ENCODE peak calls at places on chromosomes 7 and 10, in five cellular contexts. M, F, O, T and L are unnamed samples.

GRCh38 chr10:3811331-3811870 is 26.4 kb upstream of the KLF6 start:
- DNase-seq in M (peak), F (no peak), O (peak), T (no peak), L (peak)

GRCh38 chr7:131555565-131556054 is 818 bp downstream of the PODXL start:
- DNase-seq in M (peak), F (no peak), O (no peak), T (no peak), L (no peak)

GRCh38 chr7:50649259-50649885 is 84.2 kb upstream of the DDC start:
- DNase-seq in M (no peak), F (no peak), O (no peak), T (no peak), L (no peak)

GRCh38 chr7:69047166-69047760 is 551.0 kb upstream of the AUTS2 start:
- DNase-seq in M (no peak), F (no peak), O (no peak), T (no peak), L (no peak)

GRCh38 chr10:5679606-5680005 is 5.0 kb upstream of the TASOR2 start:
- DNase-seq in M (no peak), F (no peak), O (peak), T (no peak), L (no peak)

GRCh38 chr7:91778416-91778815 is 102.1 kb downstream of the MTERF1 start:
- DNase-seq in M (no peak), F (no peak), O (no peak), T (no peak), L (no peak)

GRCh38 chr7:50352282-50352681 is 47.8 kb downstream of the IKZF1 start:
- DNase-seq in M (no peak), F (no peak), O (no peak), T (no peak), L (no peak)

GRCh38 chr7:41201021-41201420 is 501.9 kb downstream of the INHBA start:
- DNase-seq in M (no peak), F (no peak), O (no peak), T (no peak), L (no peak)

GRCh38 chr10:76779821-76780281 is 857.8 kb downstream of the KCNMA1 start:
- DNase-seq in M (no peak), F (no peak), O (no peak), T (no peak), L (no peak)

GRCh38 chr10:76784076-76784475 is 853.5 kb downstream of the KCNMA1 start:
- DNase-seq in M (no peak), F (no peak), O (no peak), T (no peak), L (no peak)

GRCh38 chr10:76774987-76775603 is 862.5 kb downstream of the KCNMA1 start:
- DNase-seq in M (no peak), F (no peak), O (no peak), T (no peak), L (no peak)

DNA sequence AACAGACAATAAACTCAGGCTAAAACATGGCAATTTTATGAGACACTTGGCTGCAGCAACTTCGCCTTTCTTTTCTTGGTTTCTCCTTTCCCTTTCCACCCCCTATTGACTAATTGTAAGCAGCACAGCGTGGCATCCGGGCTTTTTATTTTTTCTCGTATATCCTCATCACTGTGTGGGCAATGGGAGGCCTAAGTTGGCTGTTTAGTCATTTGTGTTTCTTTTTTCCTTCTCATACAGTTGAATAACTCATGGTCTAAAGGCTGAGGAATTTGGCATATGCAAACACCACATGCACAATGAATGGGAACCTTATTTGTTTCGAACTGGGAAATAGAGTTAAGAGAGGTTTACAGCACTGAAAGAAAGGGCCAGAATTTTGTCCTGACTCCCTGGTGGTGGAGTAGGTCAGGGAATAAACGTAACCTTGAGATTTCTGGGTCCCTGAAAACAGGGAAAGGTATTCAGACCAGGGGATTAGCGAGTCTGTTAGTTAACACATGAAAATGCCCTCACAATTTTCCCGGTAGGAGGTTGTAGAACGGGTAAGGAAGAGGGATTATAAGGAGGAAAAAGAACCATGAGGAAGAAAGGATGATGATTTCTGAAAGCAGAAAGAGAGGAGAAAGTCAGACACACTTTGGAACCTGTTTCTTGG is 858.3 kb downstream of the KCNMA1 start:
- DNase-seq in M (no peak), F (no peak), O (peak), T (no peak), L (no peak)
- TF ChIP-seq CTCF in M (no peak), F (no peak), O (peak), T (no peak), L (peak)

GRCh38 chr10:88389456-88389855 is 193.7 kb downstream of the RNLS start:
- DNase-seq in M (peak), F (peak), O (peak), T (no peak), L (no peak)

GRCh38 chr10:88382699-88383098 is 200.4 kb downstream of the RNLS start:
- DNase-seq in M (no peak), F (no peak), O (no peak), T (no peak), L (no peak)

GRCh38 chr10:88385601-88386203 is 197.4 kb downstream of the RNLS start:
- DNase-seq in M (no peak), F (peak), O (no peak), T (peak), L (no peak)

GRCh38 chr10:88386878-88387773 is 196.0 kb downstream of the RNLS start:
- DNase-seq in M (peak), F (peak), O (peak), T (peak), L (peak)

DNA sequence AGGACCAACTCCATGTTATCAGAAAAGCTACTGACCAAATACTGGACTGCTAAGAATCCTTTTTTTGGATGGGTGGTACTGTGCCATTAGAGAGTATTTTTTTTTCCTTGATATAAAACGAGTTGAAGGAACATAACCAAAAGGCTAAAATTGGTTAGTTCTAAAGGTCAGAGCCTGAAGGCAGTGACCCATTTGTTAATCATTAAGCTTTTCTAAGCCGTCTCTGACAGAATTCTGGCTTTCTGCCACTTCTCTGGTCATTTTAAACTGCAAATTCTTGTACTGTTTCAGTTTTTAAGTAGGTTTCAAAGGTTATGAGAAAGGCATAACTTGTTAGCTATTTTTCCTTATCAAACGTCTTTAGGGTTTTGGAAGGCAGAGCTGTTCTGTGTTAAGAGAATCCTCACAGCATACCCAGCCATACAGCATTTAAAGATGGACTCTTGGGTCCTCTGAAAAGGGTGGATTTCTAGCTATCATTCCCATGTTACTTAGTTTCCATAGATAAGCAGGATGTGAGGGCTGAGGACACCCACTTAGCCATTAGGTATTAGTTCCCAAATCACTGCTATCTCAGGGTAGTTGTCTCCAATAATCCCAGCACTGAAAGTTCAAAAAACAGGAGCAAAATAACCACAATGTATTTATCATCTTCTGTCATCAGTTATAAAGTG is 196.8 kb downstream of the RNLS start:
- DNase-seq in M (no peak), F (no peak), O (no peak), T (no peak), L (no peak)
- TF ChIP-seq POLR2A in M (no peak), F (no peak), O (no peak), T (no peak), L (no peak)

DNA sequence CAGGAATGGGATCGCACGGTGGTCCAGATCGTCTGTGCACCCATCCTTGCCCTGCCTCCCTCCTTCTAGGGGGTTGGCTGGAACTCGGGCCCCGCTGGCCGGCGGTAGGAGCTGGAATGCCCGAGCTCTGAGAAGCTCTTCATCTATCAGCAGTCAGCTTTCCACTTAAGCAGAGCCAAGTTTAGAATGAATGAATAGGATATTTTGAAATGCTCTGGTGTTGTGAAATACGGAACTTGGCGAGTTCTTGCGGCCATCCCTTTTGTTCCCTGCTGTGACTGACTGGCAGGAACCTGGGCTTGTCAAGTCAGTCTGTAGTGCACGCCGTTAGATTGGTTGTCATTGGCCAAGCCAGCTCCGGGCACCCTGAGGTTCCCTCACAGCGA is 33.3 kb downstream of the FOXK1 start:
- DNase-seq in M (no peak), F (peak), O (peak), T (no peak), L (peak)
- H3K27ac ChIP-seq in M (no peak), F (peak), O (peak), T (no peak), L (peak)

DNA sequence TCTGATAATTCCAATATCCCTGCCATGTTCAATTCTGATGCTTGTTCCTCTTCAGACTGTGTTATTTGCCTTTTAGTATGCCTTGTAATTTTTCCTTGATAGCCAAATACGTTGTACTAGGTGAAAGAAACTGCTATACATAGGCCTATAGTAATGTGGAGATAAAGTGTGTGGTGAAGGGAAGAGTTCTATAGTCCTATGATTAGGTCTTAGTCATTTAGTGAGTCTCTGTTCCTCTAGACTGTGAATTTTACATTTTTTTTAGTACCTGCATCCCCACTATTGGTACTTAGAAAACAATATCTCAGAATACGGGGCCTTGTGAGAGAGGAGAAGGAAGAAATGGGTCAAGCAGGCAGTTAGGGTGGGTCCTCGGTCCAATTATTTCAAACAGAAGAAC is 59.6 kb upstream of the SEMA3E start:
- DNase-seq in M (no peak), F (no peak), O (no peak), T (no peak), L (no peak)
- TF ChIP-seq CTCF in M (no peak), F (no peak), O (no peak), T (no peak), L (no peak)

DNA sequence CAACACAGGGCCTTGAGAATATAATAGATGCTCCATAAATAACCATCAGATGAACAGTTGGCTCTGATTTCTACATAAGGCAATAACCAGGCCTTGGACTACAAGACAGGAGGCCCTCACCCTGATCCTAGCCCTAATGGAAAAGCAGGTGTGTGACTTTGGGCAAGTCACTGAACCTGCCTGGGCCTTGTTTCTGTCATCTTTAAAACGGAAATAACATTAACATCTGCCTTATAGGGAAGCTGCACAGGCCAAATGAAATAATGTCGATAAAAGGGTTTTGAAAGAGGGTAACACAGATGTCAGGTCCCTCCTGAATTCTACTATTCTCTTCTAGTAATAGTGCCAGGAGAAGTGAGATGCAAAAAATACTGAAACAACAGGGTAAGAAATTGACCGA is 20.7 kb downstream of the PIK3AP1 start:
- DNase-seq in M (no peak), F (no peak), O (no peak), T (no peak), L (no peak)
- TF ChIP-seq POLR2A in M (no peak), F (no peak), O (no peak), T (no peak), L (no peak)

DNA sequence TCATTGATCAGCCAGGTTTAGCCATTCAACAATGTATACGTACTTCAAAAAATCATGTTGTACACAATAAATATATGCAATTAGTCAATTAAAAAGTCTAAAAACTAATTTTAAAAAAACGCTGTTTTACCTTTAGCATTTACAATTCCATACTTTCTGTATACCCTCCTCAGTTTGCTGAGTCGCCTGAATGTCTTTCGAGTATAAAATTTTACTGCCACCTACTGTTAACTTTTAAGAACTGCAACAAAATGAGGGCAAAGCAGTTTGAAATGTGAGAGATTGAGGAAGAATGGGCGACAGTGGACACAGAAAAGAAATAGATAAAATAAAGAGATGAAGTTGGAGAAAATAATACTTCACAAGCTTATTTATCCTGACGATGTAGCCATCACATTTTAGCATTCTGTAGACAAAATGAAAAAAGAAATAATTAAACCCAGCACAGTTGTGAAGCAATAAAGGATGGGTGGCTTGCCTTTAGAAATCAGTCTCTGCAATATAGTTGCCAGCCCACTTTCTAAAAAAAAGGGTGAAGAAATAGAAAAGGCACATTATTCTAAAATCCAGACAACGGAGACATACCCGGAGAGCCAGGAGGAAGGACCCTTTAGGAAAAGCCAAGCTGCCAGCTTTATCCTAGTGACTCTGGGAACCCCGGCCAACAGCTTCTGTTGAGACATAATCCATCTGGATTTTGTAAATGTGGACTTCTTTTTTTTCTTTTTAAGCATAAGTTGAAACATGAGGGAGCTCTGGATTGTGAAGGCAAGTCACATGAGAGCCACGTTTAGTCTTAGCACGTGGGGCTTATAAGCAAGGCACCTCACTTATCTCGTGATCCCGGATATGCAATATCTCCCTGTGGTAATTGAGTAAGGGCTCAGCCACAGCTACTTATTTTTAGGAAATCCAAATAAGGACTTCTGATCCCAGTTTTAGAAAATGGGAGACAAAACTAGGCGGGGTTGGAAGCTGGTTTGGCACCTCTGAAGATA is 110.9 kb upstream of the PTN start:
- DNase-seq in M (peak), F (peak), O (peak), T (no peak), L (no peak)
- H3K27ac ChIP-seq in M (no peak), F (peak), O (peak), T (no peak), L (no peak)

GRCh38 chr7:13742719-13743640 is 246.5 kb downstream of the ETV1 start:
- DNase-seq in M (peak), F (no peak), O (peak), T (peak), L (peak)
- TF ChIP-seq CTCF in M (peak), F (peak), O (peak), T (peak), L (peak)

GRCh38 chr10:102815790-102816549 is 21.2 kb downstream of the CYP17A1 start:
- DNase-seq in M (peak), F (peak), O (peak), T (no peak), L (peak)
- TF ChIP-seq POLR2A in M (no peak), F (no peak), O (peak), T (no peak), L (peak)

GRCh38 chr10:110398419-110399162 is 93.9 kb upstream of the SMNDC1 start:
- DNase-seq in M (peak), F (peak), O (peak), T (peak), L (no peak)
- H3K27ac ChIP-seq in M (peak), F (peak), O (peak), T (peak), L (no peak)

GRCh38 chr7:28033386-28033785 is 147.2 kb downstream of the JAZF1 start:
- DNase-seq in M (no peak), F (no peak), O (no peak), T (no peak), L (no peak)

GRCh38 chr7:28028471-28028870 is 152.1 kb downstream of the JAZF1 start:
- DNase-seq in M (no peak), F (no peak), O (no peak), T (no peak), L (no peak)

GRCh38 chr7:28036748-28037147 is 143.8 kb downstream of the JAZF1 start:
- DNase-seq in M (no peak), F (no peak), O (no peak), T (no peak), L (no peak)

GRCh38 chr7:28029036-28029435 is 151.6 kb downstream of the JAZF1 start:
- DNase-seq in M (no peak), F (no peak), O (peak), T (no peak), L (no peak)

GRCh38 chr7:28032738-28033380 is 147.7 kb downstream of the JAZF1 start:
- DNase-seq in M (no peak), F (no peak), O (no peak), T (no peak), L (no peak)
- TF ChIP-seq CTCF in M (no peak), F (no peak), O (no peak), T (no peak), L (no peak)